ENCODE peak calls at places on chromosomes 2 and 18, in five cellular contexts. One of them, this sample, is unnamed.

GRCh38 chr2:17621781-17622180 is 81.3 kb downstream of the VSNL1 start:
- DNase-seq in amniotic stem cell: no peak
- DNase-seq in K562: no peak
- DNase-seq in NCI-H82: no peak
- DNase-seq in lung microvascular endothelial cell: no peak
- DNase-seq in this sample: no peak

GRCh38 chr2:69993048-69993565 is 31.7 kb upstream of the ASPRV1 start:
- DNase-seq in amniotic stem cell: no peak
- DNase-seq in K562: no peak
- DNase-seq in NCI-H82: no peak
- DNase-seq in lung microvascular endothelial cell: no peak
- DNase-seq in this sample: peak; percentile 32

GRCh38 chr2:33417093-33417492 is 59.4 kb upstream of the RASGRP3 start:
- DNase-seq in amniotic stem cell: no peak
- DNase-seq in K562: no peak
- DNase-seq in NCI-H82: no peak
- DNase-seq in lung microvascular endothelial cell: no peak
- DNase-seq in this sample: no peak

GRCh38 chr2:230552181-230552580 is 136.2 kb downstream of the SP100 start:
- DNase-seq in amniotic stem cell: no peak
- DNase-seq in K562: no peak
- DNase-seq in NCI-H82: no peak
- DNase-seq in lung microvascular endothelial cell: no peak
- DNase-seq in this sample: no peak

GRCh38 chr2:26174691-26175181 is 1.8 kb downstream of the GAREM2 start:
- DNase-seq in amniotic stem cell: no peak
- DNase-seq in K562: peak; percentile 14
- DNase-seq in NCI-H82: peak; percentile 40
- DNase-seq in lung microvascular endothelial cell: no peak
- DNase-seq in this sample: no peak

GRCh38 chr18:25262920-25263319 is 89.0 kb downstream of the ZNF521 start:
- DNase-seq in amniotic stem cell: no peak
- DNase-seq in K562: no peak
- DNase-seq in NCI-H82: no peak
- DNase-seq in lung microvascular endothelial cell: no peak
- DNase-seq in this sample: no peak

GRCh38 chr18:59852548-59852947 is 47.2 kb upstream of the PMAIP1 start:
- DNase-seq in amniotic stem cell: no peak
- DNase-seq in K562: no peak
- DNase-seq in NCI-H82: no peak
- DNase-seq in lung microvascular endothelial cell: no peak
- DNase-seq in this sample: no peak

GRCh38 chr2:129891341-129892320 is 87.8 kb upstream of the RAB6C start:
- DNase-seq in amniotic stem cell: no peak
- DNase-seq in K562: no peak
- DNase-seq in NCI-H82: no peak
- DNase-seq in lung microvascular endothelial cell: no peak
- DNase-seq in this sample: peak; percentile 30

GRCh38 chr2:105643405-105644173 is 101.1 kb upstream of the NCK2 start:
- DNase-seq in amniotic stem cell: no peak
- DNase-seq in K562: no peak
- DNase-seq in NCI-H82: no peak
- DNase-seq in lung microvascular endothelial cell: no peak
- DNase-seq in this sample: no peak

GRCh38 chr2:208256192-208256782 is 1.4 kb upstream of the IDH1 start:
- DNase-seq in amniotic stem cell: no peak
- DNase-seq in K562: no peak
- DNase-seq in NCI-H82: no peak
- DNase-seq in lung microvascular endothelial cell: no peak
- DNase-seq in this sample: no peak

GRCh38 chr2:58800846-58801245 is 559.7 kb upstream of the FANCL start:
- DNase-seq in amniotic stem cell: no peak
- DNase-seq in K562: no peak
- DNase-seq in NCI-H82: no peak
- DNase-seq in lung microvascular endothelial cell: no peak
- DNase-seq in this sample: no peak

GRCh38 chr2:238190445-238190844 is 13.1 kb downstream of the ILKAP start:
- DNase-seq in amniotic stem cell: no peak
- DNase-seq in K562: no peak
- DNase-seq in NCI-H82: no peak
- DNase-seq in lung microvascular endothelial cell: no peak
- DNase-seq in this sample: no peak

GRCh38 chr2:220191031-220191430 is 563.6 kb downstream of the SLC4A3 start:
- DNase-seq in amniotic stem cell: no peak
- DNase-seq in K562: no peak
- DNase-seq in NCI-H82: no peak
- DNase-seq in lung microvascular endothelial cell: no peak
- DNase-seq in this sample: no peak

GRCh38 chr2:174070281-174070680 is 105.1 kb upstream of the SP3 start:
- DNase-seq in amniotic stem cell: no peak
- DNase-seq in K562: no peak
- DNase-seq in NCI-H82: no peak
- DNase-seq in lung microvascular endothelial cell: no peak
- DNase-seq in this sample: no peak

GRCh38 chr18:22179174-22179573 is 9.8 kb downstream of the GATA6 start:
- DNase-seq in amniotic stem cell: no peak
- DNase-seq in K562: no peak
- DNase-seq in NCI-H82: no peak
- DNase-seq in lung microvascular endothelial cell: no peak
- DNase-seq in this sample: no peak

GRCh38 chr2:179550214-179550613 is 285.6 kb upstream of the SESTD1 start:
- DNase-seq in amniotic stem cell: no peak
- DNase-seq in K562: no peak
- DNase-seq in NCI-H82: no peak
- DNase-seq in lung microvascular endothelial cell: no peak
- DNase-seq in this sample: no peak

GRCh38 chr2:166411473-166412230 is 35.9 kb upstream of the SCN9A start:
- DNase-seq in amniotic stem cell: peak; percentile 43
- DNase-seq in K562: no peak
- DNase-seq in NCI-H82: no peak
- DNase-seq in lung microvascular endothelial cell: no peak
- DNase-seq in this sample: no peak

GRCh38 chr2:51981813-51982212 is 949.9 kb upstream of the NRXN1 start:
- DNase-seq in amniotic stem cell: peak; percentile 49
- DNase-seq in K562: no peak
- DNase-seq in NCI-H82: no peak
- DNase-seq in lung microvascular endothelial cell: no peak
- DNase-seq in this sample: no peak

GRCh38 chr2:147934881-147935280 is 85.7 kb downstream of the ORC4 start:
- DNase-seq in amniotic stem cell: no peak
- DNase-seq in K562: no peak
- DNase-seq in NCI-H82: no peak
- DNase-seq in lung microvascular endothelial cell: no peak
- DNase-seq in this sample: no peak

GRCh38 chr2:184190725-184191124 is 407.6 kb upstream of the ZNF804A start:
- DNase-seq in amniotic stem cell: no peak
- DNase-seq in K562: no peak
- DNase-seq in NCI-H82: no peak
- DNase-seq in lung microvascular endothelial cell: no peak
- DNase-seq in this sample: no peak

GRCh38 chr2:230422149-230422548 is 6.1 kb downstream of the SP100 start:
- DNase-seq in amniotic stem cell: no peak
- DNase-seq in K562: no peak
- DNase-seq in NCI-H82: no peak
- DNase-seq in lung microvascular endothelial cell: no peak
- DNase-seq in this sample: no peak

GRCh38 chr2:13725945-13726344 is 906.6 kb upstream of the LRATD1 start:
- DNase-seq in amniotic stem cell: no peak
- DNase-seq in K562: no peak
- DNase-seq in NCI-H82: no peak
- DNase-seq in lung microvascular endothelial cell: no peak
- DNase-seq in this sample: no peak

GRCh38 chr2:128378231-128379020 is 59.8 kb upstream of the HS6ST1 start:
- DNase-seq in amniotic stem cell: no peak
- DNase-seq in K562: no peak
- DNase-seq in NCI-H82: no peak
- DNase-seq in lung microvascular endothelial cell: no peak
- DNase-seq in this sample: peak; percentile 68

GRCh38 chr18:63284173-63284765 is 35.3 kb downstream of the BCL2 start:
- DNase-seq in amniotic stem cell: no peak
- DNase-seq in K562: no peak
- DNase-seq in NCI-H82: no peak
- DNase-seq in lung microvascular endothelial cell: no peak
- DNase-seq in this sample: no peak

GRCh38 chr2:55093381-55093780 is 43.1 kb upstream of the RTN4 start:
- DNase-seq in amniotic stem cell: no peak
- DNase-seq in K562: peak; percentile 24
- DNase-seq in NCI-H82: peak; percentile 47
- DNase-seq in lung microvascular endothelial cell: peak; percentile 16
- DNase-seq in this sample: no peak

GRCh38 chr2:10906926-10907479 is 4.7 kb upstream of the KCNF1 start:
- DNase-seq in amniotic stem cell: no peak
- DNase-seq in K562: no peak
- DNase-seq in NCI-H82: peak; percentile 49
- DNase-seq in lung microvascular endothelial cell: no peak
- DNase-seq in this sample: no peak

GRCh38 chr2:238523158-238524110 is 96.7 kb downstream of the ASB1 start:
- DNase-seq in amniotic stem cell: no peak
- DNase-seq in K562: no peak
- DNase-seq in NCI-H82: peak; percentile 49
- DNase-seq in lung microvascular endothelial cell: no peak
- DNase-seq in this sample: peak; percentile 63

GRCh38 chr18:23992119-23992940 is 22.2 kb upstream of the TTC39C start:
- DNase-seq in amniotic stem cell: no peak
- DNase-seq in K562: no peak
- DNase-seq in NCI-H82: no peak
- DNase-seq in lung microvascular endothelial cell: no peak
- DNase-seq in this sample: no peak

GRCh38 chr2:212863185-212863588 is 288.2 kb downstream of the IKZF2 start:
- DNase-seq in amniotic stem cell: no peak
- DNase-seq in K562: peak; percentile 10
- DNase-seq in NCI-H82: peak; percentile 63
- DNase-seq in lung microvascular endothelial cell: peak; percentile 40
- DNase-seq in this sample: no peak

GRCh38 chr2:241036397-241036963 is 38.1 kb downstream of the SNED1 start:
- DNase-seq in amniotic stem cell: no peak
- DNase-seq in K562: peak; percentile 62
- DNase-seq in NCI-H82: no peak
- DNase-seq in lung microvascular endothelial cell: no peak
- DNase-seq in this sample: peak; percentile 86

GRCh38 chr2:145350011-145350410 is 830.1 kb upstream of the ZEB2 start:
- DNase-seq in amniotic stem cell: peak; percentile 40
- DNase-seq in K562: no peak
- DNase-seq in NCI-H82: no peak
- DNase-seq in lung microvascular endothelial cell: no peak
- DNase-seq in this sample: no peak

This sample was measured in kidney.